ENCODE peak calls at places on chromosomes 16 and 17, in four cellular contexts. H is neuronal stem cell, V is PC-3, E is uterus. R is an unnamed sample.

GRCh38 chr16:69741951-69742904 is 12.5 kb downstream of the NOB1 start:
- DNase-seq in V (peak), E (peak), H (no peak), R (no peak)

GRCh38 chr17:44210342-44211192 is 8.9 kb downstream of the UBTF start:
- DNase-seq in E (peak), V (peak), H (peak), R (peak)

GRCh38 chr17:49899588-49899987 is 51.7 kb upstream of the TAC4 start:
- DNase-seq in V (no peak), H (no peak), E (no peak), R (no peak)

GRCh38 chr17:8480011-8480976 is 44.6 kb downstream of the NDEL1 start:
- DNase-seq in V (no peak), H (no peak), E (no peak), R (no peak)

GRCh38 chr17:601462-602303 is 113.0 kb downstream of the VPS53 start:
- DNase-seq in H (no peak), E (peak), V (no peak), R (no peak)

GRCh38 chr17:14308965-14309879 is 8.3 kb downstream of the HS3ST3B1 start:
- DNase-seq in V (peak), H (peak), E (peak), R (peak)

GRCh38 chr17:9647014-9647413 is 1.7 kb downstream of the USP43 start:
- DNase-seq in V (peak), H (peak), E (no peak), R (no peak)

GRCh38 chr17:19800571-19800970 is 52.5 kb upstream of the ALDH3A1 start:
- DNase-seq in V (no peak), E (no peak), H (no peak), R (no peak)

GRCh38 chr17:19904924-19905323 is 37.2 kb upstream of the ULK2 start:
- DNase-seq in E (no peak), H (no peak), V (no peak), R (no peak)

GRCh38 chr16:35492225-35492624 is 2032.8 kb downstream of the TP53TG3F start:
- DNase-seq in H (no peak), E (no peak), V (no peak), R (no peak)

GRCh38 chr16:35210681-35211433 is 1751.4 kb downstream of the TP53TG3F start:
- DNase-seq in H (no peak), V (no peak), E (no peak), R (no peak)

GRCh38 chr17:80385046-80385445 is 29.9 kb upstream of the ENDOV start:
- DNase-seq in V (no peak), E (no peak), H (no peak), R (no peak)

GRCh38 chr17:76670020-76670707 is 26.6 kb upstream of the ST6GALNAC1 start:
- DNase-seq in E (no peak), V (no peak), H (no peak), R (no peak)

GRCh38 chr16:28589069-28589468 is 7.8 kb downstream of the SULT1A2 start:
- DNase-seq in E (no peak), H (no peak), V (no peak), R (no peak)

GRCh38 chr17:31549525-31550388 is 158.3 kb downstream of the RAB11FIP4 start:
- DNase-seq in H (peak), V (peak), E (peak), R (peak)

GRCh38 chr16:24800586-24800985 is 45.2 kb upstream of the SLC5A11 start:
- DNase-seq in V (peak), E (no peak), H (no peak), R (no peak)

GRCh38 chr16:66842765-66843164 is 1.4 kb upstream of the CA7 start:
- DNase-seq in H (no peak), V (no peak), E (no peak), R (no peak)

DNA sequence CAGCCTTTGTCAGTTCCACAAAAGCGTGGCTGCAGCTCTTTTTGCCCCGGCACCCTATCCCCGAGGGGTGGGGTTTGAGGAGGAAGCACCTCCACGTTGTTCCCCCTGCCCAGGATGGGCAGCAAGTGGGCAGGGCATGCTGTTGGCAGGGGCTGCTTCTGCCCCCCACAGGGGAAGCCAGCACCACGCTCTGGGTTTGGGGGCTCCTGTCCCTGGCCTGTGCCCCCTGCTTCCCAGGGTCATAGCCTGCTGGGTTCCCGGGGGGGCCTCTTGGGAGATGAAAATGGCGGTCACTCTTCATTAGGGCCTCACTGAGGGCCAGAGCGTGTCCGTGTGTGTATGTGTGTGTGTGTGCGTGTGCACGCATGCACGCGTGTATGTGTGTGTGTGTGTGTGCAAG is 22.8 kb downstream of the LASP1 start:
- DNase-seq in V (no peak), H (no peak), E (no peak), R (no peak)
- H3K27ac ChIP-seq in V (no peak), H (no peak), E (no peak), R (no peak)

GRCh38 chr16:11080327-11080967 is 136.1 kb downstream of the CLEC16A start:
- DNase-seq in H (no peak), V (no peak), E (no peak), R (no peak)
- H3K27ac ChIP-seq in H (no peak), V (no peak), E (peak), R (no peak)

DNA sequence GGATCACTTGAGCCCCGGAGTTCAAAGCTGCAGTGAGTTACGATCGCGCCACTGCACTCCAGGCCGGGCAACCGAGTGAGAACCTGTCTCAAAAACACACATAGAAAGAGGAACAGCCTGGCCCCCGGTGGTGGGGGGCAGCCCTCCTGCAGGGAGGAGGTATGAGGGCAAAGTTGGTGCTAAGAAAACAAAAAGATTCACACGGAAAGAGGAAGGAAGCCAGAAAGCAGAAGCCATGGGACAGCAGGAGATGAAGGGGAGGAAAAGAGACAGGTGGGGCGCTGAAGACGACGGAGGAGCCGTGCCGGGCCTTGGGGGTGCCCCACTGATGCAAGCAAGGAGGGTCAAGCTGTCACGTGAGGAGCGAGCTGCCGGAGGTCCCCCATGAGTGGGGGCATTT is 8.2 kb upstream of the C16orf74 start:
- DNase-seq in E (no peak), V (no peak), H (no peak), R (no peak)
- H3K27ac ChIP-seq in E (no peak), V (no peak), H (no peak), R (no peak)

DNA sequence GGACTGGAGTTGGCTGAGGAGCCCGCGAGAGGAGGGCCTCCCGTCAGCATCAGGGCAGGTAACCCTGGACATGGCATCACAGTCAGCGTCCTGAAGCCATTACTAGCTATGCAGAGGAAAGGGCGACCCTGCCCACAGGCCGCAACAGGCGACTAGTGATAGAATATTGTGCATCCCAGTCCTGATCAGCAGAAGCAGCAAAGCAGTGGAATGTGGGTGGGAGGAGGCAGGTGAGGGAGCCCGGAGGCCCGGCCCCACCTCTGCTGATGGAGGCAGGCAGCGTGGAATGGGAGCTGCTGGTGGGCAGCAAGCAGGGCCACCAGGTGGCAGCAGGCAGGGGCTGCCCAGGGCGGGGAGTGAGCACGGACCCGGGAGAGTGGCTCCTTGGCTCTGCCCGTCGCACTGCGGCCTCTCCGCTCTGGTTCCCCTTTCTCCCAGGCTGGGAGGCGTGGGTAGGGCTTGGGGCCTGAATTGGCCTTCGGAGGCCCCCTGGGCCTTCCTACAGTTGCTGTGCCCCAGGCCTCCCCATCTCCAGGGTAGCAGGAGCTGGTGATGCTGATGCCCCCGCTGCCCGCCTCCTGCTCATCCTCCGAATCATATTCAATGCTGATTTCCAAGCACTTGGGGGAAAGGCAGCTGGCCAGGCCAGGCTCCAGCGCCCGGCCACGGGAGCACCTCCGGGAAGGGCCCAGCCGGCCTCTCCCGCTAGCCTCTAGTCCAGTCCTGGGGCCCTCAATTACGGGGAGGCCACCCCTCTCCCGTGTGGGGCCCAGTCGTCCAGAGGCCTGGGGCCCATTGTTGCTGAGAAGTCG is 20.2 kb downstream of the TSPOAP1 start:
- DNase-seq in V (no peak), E (no peak), H (no peak), R (no peak)
- H3K27ac ChIP-seq in V (no peak), E (no peak), H (no peak), R (no peak)

GRCh38 chr17:81575836-81576235 is 23.7 kb upstream of the FAAP100 start:
- DNase-seq in V (no peak), E (no peak), H (no peak), R (no peak)

GRCh38 chr17:81578038-81578441 is 25.9 kb upstream of the FAAP100 start:
- DNase-seq in H (no peak), E (no peak), V (peak), R (no peak)

GRCh38 chr17:81576621-81577277 is 24.6 kb upstream of the FAAP100 start:
- DNase-seq in E (no peak), V (peak), H (no peak), R (no peak)

GRCh38 chr17:81578561-81579225 is 26.5 kb upstream of the FAAP100 start:
- DNase-seq in E (no peak), V (no peak), H (no peak), R (no peak)

GRCh38 chr17:81577278-81578000 is 25.3 kb upstream of the FAAP100 start:
- DNase-seq in V (peak), E (peak), H (no peak), R (no peak)
- H3K27ac ChIP-seq in V (peak), E (no peak), H (no peak), R (no peak)

GRCh38 chr17:82105882-82106696 is 8.1 kb upstream of the FASN start:
- DNase-seq in V (peak), E (peak), H (no peak), R (no peak)
- H3K27ac ChIP-seq in V (peak), E (no peak), H (no peak), R (peak)

DNA sequence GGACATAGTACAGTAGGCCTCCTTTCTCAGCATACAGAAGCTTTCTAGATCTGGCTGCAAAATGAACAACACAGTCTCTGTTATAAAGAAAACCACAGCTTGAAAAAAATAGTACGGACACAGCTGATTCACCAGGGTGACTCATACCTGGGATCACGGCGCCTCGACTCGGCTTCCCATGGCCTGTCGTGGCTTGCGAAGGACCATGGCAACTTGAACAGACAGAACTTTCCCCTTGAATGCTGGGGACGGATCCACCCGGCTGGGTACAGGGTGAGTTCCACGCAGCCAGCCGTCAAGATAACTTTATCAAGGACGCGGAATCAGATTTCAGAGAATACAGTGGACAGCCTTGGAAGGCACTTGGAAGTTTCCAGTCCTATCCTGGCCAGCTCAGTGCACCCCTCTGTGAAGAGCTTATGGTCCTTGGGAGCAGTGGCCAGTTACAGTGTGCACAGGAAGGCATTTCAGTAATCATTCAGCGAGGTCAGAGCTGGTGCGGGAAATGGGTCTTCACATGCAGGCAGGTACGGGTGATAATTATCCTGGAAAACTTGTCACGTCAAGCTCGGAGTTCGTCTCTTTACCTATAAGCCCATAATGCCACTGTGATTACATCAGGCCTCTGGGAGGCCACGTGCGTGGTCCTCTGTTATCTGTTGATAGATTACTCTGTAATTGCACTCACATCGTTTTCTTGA is 57.9 kb upstream of the MAF start:
- DNase-seq in E (no peak), H (no peak), V (peak), R (no peak)
- H3K27ac ChIP-seq in E (no peak), H (no peak), V (no peak), R (no peak)

DNA sequence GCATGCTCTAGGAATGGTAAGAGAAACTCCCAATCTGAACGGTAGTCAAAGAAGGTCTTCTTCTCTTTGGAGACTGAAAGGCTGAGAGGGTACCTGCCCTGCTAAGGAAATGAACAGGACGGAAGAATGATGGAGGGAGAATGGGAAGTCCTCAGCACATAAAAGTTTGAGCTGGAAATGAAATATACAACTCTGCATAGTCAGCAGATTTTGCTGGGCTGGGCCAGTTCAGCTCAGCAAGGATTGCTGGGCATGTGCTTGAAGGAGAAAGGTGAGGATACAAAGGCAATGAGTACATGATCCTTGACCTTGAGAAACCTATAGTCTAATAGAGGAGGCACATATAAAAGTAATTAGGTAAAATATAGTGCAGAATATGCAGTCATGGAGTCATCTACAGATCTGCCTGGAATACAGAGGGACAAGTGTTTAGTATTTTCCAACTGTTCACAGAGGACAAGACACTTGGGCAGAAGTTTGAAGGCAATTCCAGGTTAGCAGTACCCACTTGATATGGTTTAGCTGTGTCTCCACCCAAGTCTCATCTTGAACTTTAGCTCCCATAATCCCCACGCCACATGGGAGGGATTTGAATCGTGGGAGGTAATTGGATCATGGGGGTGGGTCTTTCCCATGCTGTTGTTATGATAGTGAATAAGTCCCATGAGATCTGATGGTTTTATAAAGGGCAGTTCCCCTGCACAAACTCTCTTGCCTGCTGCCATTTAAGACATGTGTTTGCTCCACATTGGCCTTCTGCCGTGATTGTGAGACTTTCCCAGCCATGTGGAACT is 669.1 kb downstream of the MAF start:
- DNase-seq in H (no peak), V (no peak), E (no peak), R (no peak)
- H3K27ac ChIP-seq in H (no peak), V (no peak), E (no peak), R (no peak)

GRCh38 chr16:58495861-58496331 is 4.0 kb upstream of the NDRG4 start:
- DNase-seq in E (no peak), H (no peak), V (no peak), R (peak)
- H3K27ac ChIP-seq in E (no peak), H (peak), V (no peak), R (peak)